ENCODE peak calls at places on chromosomes 11 and 22, in four cellular contexts. C is HFFc6, W is tibial nerve, G is AG04450. V is an unnamed sample.

GRCh38 chr11:116119158-116119557 is 614.9 kb upstream of the CADM1 start:
- DNase-seq in C (no peak), W (no peak), G (no peak), V (no peak)

GRCh38 chr11:8613036-8613435 is 19.0 kb upstream of the STK33 start:
- DNase-seq in G (no peak), W (no peak), C (no peak), V (no peak)

GRCh38 chr22:48644108-48644507 is 1183.6 kb downstream of the BRD1 start:
- DNase-seq in W (no peak), C (no peak), G (no peak), V (no peak)

GRCh38 chr11:109818303-109818702 is 274.9 kb upstream of the ZC3H12C start:
- DNase-seq in G (no peak), W (no peak), C (no peak), V (no peak)

GRCh38 chr11:57775474-57775873 is 13.9 kb downstream of the CTNND1 start:
- DNase-seq in C (no peak), W (peak), G (no peak), V (no peak)

GRCh38 chr11:65640483-65641207 is 2.7 kb downstream of the SIPA1 start:
- DNase-seq in W (peak), G (no peak), C (no peak), V (no peak)

GRCh38 chr11:19200410-19201201 is 1.2 kb downstream of the CSRP3 start:
- DNase-seq in G (peak), C (peak), W (no peak), V (no peak)

GRCh38 chr22:38753894-38754246 is 1.9 kb downstream of the SUN2 start:
- DNase-seq in C (no peak), W (no peak), G (no peak), V (no peak)

GRCh38 chr11:129321076-129321475 is 54.6 kb upstream of the BARX2 start:
- DNase-seq in W (no peak), C (no peak), G (no peak), V (no peak)

GRCh38 chr11:67581469-67581868 is 2.1 kb upstream of the GSTP1 start:
- DNase-seq in C (no peak), G (no peak), W (no peak), V (no peak)

GRCh38 chr11:73147771-73148681 is 5.9 kb upstream of the FCHSD2 start:
- DNase-seq in G (no peak), W (no peak), C (no peak), V (no peak)

GRCh38 chr22:19336133-19337075 is 44.9 kb upstream of the CLTCL1 start:
- DNase-seq in G (no peak), C (no peak), W (no peak), V (no peak)

GRCh38 chr11:71500601-71501021 is 26.5 kb upstream of the KRTAP5-7 start:
- DNase-seq in G (no peak), C (no peak), W (no peak), V (no peak)

GRCh38 chr11:10735532-10736465 is 15.2 kb upstream of the CTR9 start:
- DNase-seq in C (peak), W (peak), G (peak), V (peak)

GRCh38 chr11:6473481-6474422 is at the start of gene TRIM3:
- DNase-seq in C (peak), G (peak), W (peak), V (peak)

GRCh38 chr11:6472934-6473333 is 807 bp downstream of the TRIM3 start:
- DNase-seq in C (no peak), W (no peak), G (no peak), V (no peak)

GRCh38 chr11:6474806-6475500 is 1.2 kb upstream of the TRIM3 start:
- DNase-seq in C (no peak), G (no peak), W (no peak), V (no peak)

GRCh38 chr11:6475936-6476335 is 2.2 kb upstream of the TRIM3 start:
- DNase-seq in W (no peak), G (no peak), C (no peak), V (no peak)

DNA sequence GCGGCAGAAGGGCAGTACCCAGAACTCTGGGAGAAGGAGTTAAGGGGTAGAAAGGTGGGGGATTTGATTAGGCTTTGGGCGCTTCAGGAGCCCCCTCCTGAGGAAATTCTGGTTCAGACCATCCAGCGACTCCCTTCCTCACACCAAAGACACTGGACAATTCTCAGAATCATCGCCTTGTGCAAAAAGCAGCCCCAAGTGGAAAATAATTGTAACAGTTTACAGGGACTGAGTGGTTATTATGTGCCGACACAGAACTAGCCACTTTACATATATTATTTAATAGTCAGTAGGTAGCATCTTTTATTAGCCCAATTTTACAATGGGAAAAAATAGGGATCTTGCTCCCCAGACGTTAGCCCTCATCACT is 667 bp upstream of the TRIM3 start:
- DNase-seq in C (peak), G (no peak), W (no peak), V (no peak)
- TF ChIP-seq CTCF in C (peak), G (no peak), W (no peak), V (no peak)

DNA sequence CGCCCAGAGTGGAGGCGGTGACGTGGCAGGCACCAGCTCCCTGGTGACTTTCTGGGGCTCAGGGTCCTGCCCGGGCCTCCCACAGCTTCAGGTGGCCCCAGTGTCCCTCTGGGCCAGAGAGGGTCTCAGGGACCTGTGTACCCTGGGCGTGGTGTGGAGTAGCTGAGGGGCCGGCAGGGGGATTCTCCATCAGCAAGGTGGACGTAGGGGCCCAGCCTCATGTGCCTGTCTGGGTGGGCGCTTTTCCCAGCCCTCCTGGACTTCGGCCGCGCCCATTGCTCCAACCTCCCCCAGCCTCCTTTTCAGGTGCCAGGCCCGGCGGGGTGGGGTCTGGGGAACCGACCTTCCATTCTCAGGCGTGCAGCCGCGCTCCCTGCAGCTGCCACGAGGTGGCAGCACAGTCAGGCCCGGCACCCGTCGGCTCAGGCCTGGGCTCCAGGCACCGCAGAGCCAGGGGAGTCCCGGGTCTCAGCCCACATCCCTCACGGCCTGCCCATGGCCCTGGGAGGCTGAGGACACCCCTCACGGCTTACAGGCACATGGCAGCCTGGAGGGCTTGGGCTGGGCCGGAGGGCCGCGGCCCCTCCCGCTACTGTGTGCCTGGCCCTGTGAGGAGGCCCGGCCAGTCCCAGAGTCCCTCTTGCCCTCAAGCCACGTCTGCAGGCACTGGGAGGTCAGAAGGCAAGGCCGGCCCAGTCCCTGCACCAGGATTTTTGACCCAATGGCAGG is 19.9 kb upstream of the MUC5B start:
- DNase-seq in W (peak), G (no peak), C (no peak), V (peak)
- TF ChIP-seq CTCF in W (peak), G (peak), C (peak), V (peak)

GRCh38 chr11:37858398-37858797 is 1260.4 kb upstream of the RAG2 start:
- DNase-seq in W (no peak), C (no peak), G (no peak), V (no peak)
- TF ChIP-seq CTCF in W (no peak), C (peak), G (peak), V (no peak)

GRCh38 chr11:84524422-84525051 is 1102.6 kb downstream of the DLG2 start:
- DNase-seq in W (no peak), G (no peak), C (peak), V (no peak)
- TF ChIP-seq CTCF in W (peak), G (peak), C (peak), V (peak)

GRCh38 chr11:68903631-68904457 is at the start of the genes IGHMBP2 and MRPL21:
- DNase-seq in G (peak), C (peak), W (peak), V (peak)
- TF ChIP-seq CTCF in G (no peak), C (no peak), W (no peak), V (no peak)

GRCh38 chr11:33829430-33830141 is 55.3 kb upstream of the FBXO3 start:
- DNase-seq in C (peak), G (peak), W (peak), V (peak)

GRCh38 chr11:33832676-33833075 is 58.4 kb upstream of the FBXO3 start:
- DNase-seq in W (no peak), G (no peak), C (no peak), V (no peak)

GRCh38 chr11:33830903-33831648 is 56.8 kb upstream of the FBXO3 start:
- DNase-seq in C (no peak), W (no peak), G (no peak), V (no peak)

GRCh38 chr11:33835143-33835878 is 56.6 kb downstream of the LMO2 start:
- DNase-seq in W (peak), C (peak), G (peak), V (peak)
- TF ChIP-seq CTCF in W (peak), C (peak), G (peak), V (peak)

GRCh38 chr11:117313828-117314768 is 2.0 kb downstream of the BACE1 start:
- DNase-seq in W (no peak), G (no peak), C (no peak), V (no peak)

GRCh38 chr11:117315285-117316196 is 515 bp downstream of the BACE1 start:
- DNase-seq in G (no peak), W (no peak), C (no peak), V (no peak)

GRCh38 chr11:117318738-117319137 is 2.7 kb upstream of the BACE1 start:
- DNase-seq in W (no peak), C (no peak), G (no peak), V (no peak)

GRCh38 chr11:117314840-117315239 is 1.2 kb downstream of the BACE1 start:
- DNase-seq in C (no peak), G (no peak), W (no peak), V (no peak)

GRCh38 chr11:117316197-117316961 is at the start of gene BACE1:
- DNase-seq in G (peak), W (peak), C (peak), V (peak)
- TF ChIP-seq CTCF in G (peak), W (no peak), C (peak), V (peak)

GRCh38 chr11:44324787-44325525 is 15.0 kb upstream of the ALX4 start:
- DNase-seq in G (no peak), W (no peak), C (no peak), V (no peak)

GRCh38 chr11:44324222-44324621 is 14.3 kb upstream of the ALX4 start:
- DNase-seq in G (no peak), C (no peak), W (no peak), V (no peak)

GRCh38 chr11:44327730-44328691 is 18.1 kb upstream of the ALX4 start:
- DNase-seq in W (no peak), G (no peak), C (no peak), V (no peak)

GRCh38 chr11:44325698-44326097 is 15.8 kb upstream of the ALX4 start:
- DNase-seq in W (no peak), G (no peak), C (no peak), V (no peak)

GRCh38 chr11:44326615-44327475 is 16.9 kb upstream of the ALX4 start:
- DNase-seq in G (no peak), C (no peak), W (no peak), V (no peak)
- TF ChIP-seq CTCF in G (peak), C (no peak), W (no peak), V (no peak)

GRCh38 chr22:32444068-32444467 is 20.2 kb downstream of the BPIFC start:
- DNase-seq in G (no peak), C (no peak), W (no peak), V (no peak)
- TF ChIP-seq CTCF in G (no peak), C (no peak), W (peak), V (no peak)

V was measured in AG09319.